ENCODE peak calls at places on chromosomes 3 and 15, in nine cellular contexts. T, G, M, P, O, A, L, J and I are unnamed samples.

GRCh38 chr3:141795311-141795710 is 32.1 kb downstream of the GRK7 start:
- DNase-seq in P (no peak), G (peak), O (no peak), A (no peak), T (no peak), L (no peak), M (no peak), J (no peak), I (no peak)

GRCh38 chr15:73753250-73754130 is at the start of gene INSYN1:
- DNase-seq in P (no peak), L (no peak), T (no peak), G (peak), J (no peak), M (no peak), A (no peak), O (no peak), I (no peak)

GRCh38 chr3:4021162-4021561 is 221.9 kb downstream of the LRRN1 start:
- DNase-seq in A (no peak), L (no peak), M (no peak), T (no peak), P (no peak), J (no peak), O (no peak), G (no peak), I (no peak)

GRCh38 chr3:34361921-34362320 is 563.5 kb downstream of the PDCD6IP start:
- DNase-seq in L (no peak), O (no peak), A (no peak), P (no peak), T (peak), G (no peak), M (no peak), J (no peak), I (no peak)

GRCh38 chr3:58008140-58009025 is at the start of gene FLNB:
- DNase-seq in P (peak), O (peak), L (no peak), J (peak), M (peak), T (peak), G (peak), A (peak), I (no peak)

GRCh38 chr15:50876989-50877360 is 31.5 kb upstream of the AP4E1 start:
- DNase-seq in L (peak), M (peak), J (no peak), O (peak), T (peak), P (peak), A (peak), G (peak), I (no peak)

GRCh38 chr3:153673853-153674252 is 447.3 kb upstream of the ARHGEF26 start:
- DNase-seq in L (no peak), T (no peak), P (no peak), G (no peak), O (no peak), J (no peak), A (no peak), M (no peak), I (no peak)

GRCh38 chr15:58463815-58464697 is 32.3 kb downstream of the LIPC start:
- DNase-seq in T (no peak), M (no peak), L (no peak), P (peak), G (no peak), O (no peak), J (no peak), A (no peak), I (no peak)

GRCh38 chr3:189515916-189516531 is 115.2 kb upstream of the TP63 start:
- DNase-seq in M (no peak), J (no peak), O (no peak), P (no peak), L (no peak), A (no peak), T (no peak), G (no peak), I (no peak)

GRCh38 chr15:79030470-79030869 is 60.1 kb downstream of the RASGRF1 start:
- DNase-seq in L (no peak), G (no peak), J (no peak), A (no peak), M (no peak), O (no peak), P (no peak), T (no peak), I (no peak)

GRCh38 chr3:18357747-18358146 is 67.4 kb downstream of the SATB1 start:
- DNase-seq in P (no peak), J (no peak), L (no peak), M (no peak), A (no peak), G (no peak), O (no peak), T (no peak), I (no peak)

GRCh38 chr3:127829537-127829936 is 7.2 kb upstream of the MGLL start:
- DNase-seq in O (no peak), T (no peak), P (peak), A (no peak), M (no peak), G (no peak), L (no peak), J (no peak), I (no peak)

GRCh38 chr15:39934415-39935044 is 615 bp downstream of the EIF2AK4 start:
- DNase-seq in J (no peak), A (no peak), T (no peak), P (no peak), O (no peak), M (no peak), G (no peak), L (no peak), I (no peak)

GRCh38 chr3:187042874-187043458 is 96.3 kb downstream of the RPL39L start:
- DNase-seq in A (no peak), O (no peak), T (no peak), G (no peak), J (no peak), P (no peak), M (no peak), L (no peak), I (no peak)

GRCh38 chr3:161969867-161970266 is 473.3 kb downstream of the OTOL1 start:
- DNase-seq in J (no peak), P (no peak), A (no peak), G (no peak), L (no peak), T (no peak), O (no peak), M (no peak), I (no peak)

GRCh38 chr3:126342991-126343661 is 14.1 kb downstream of the KLF15 start:
- DNase-seq in G (peak), O (no peak), T (peak), A (no peak), J (no peak), L (no peak), P (no peak), M (peak), I (no peak)

GRCh38 chr3:169041677-169042171 is 621.8 kb downstream of the MECOM start:
- DNase-seq in G (no peak), A (no peak), P (no peak), T (no peak), L (peak), O (no peak), M (no peak), J (no peak), I (no peak)

GRCh38 chr3:128352326-128352725 is 114.4 kb downstream of the DNAJB8 start:
- DNase-seq in O (no peak), P (no peak), L (no peak), J (no peak), A (no peak), M (no peak), G (no peak), T (no peak), I (no peak)